ENCODE peak calls at places on chromosomes 1 and 21, in seven cellular contexts. M is GM12865; O is CD4-positive, alpha-beta T cell; H is AG09309; I is nephron progenitor cell; J is mesothelial cell of epicardium; W is ovary. B is an unnamed sample.

GRCh38 chr1:206535853-206536188 is 28.5 kb downstream of the RASSF5 start:
- DNase-seq in M (no peak), O (no peak), H (no peak), I (no peak), J (no peak), W (no peak), B (no peak)

GRCh38 chr1:210631399-210631798 is 302.7 kb downstream of the HHAT start:
- DNase-seq in M (no peak), O (no peak), H (no peak), I (no peak), J (no peak), W (no peak), B (no peak)

GRCh38 chr1:57036896-57037295 is 71.1 kb upstream of the C8B start:
- DNase-seq in M (no peak), O (no peak), H (no peak), I (no peak), J (no peak), W (no peak), B (no peak)

GRCh38 chr1:19424651-19425570 is 60.4 kb downstream of the CAPZB start:
- DNase-seq in M (no peak), O (no peak), H (no peak), I (no peak), J (no peak), W (no peak), B (no peak)

GRCh38 chr1:158248771-158249170 is 5.5 kb upstream of the CD1A start:
- DNase-seq in M (no peak), O (no peak), H (no peak), I (no peak), J (no peak), W (no peak), B (no peak)

GRCh38 chr1:211476200-211476849 is 15.6 kb downstream of the RD3 start:
- DNase-seq in M (peak), O (peak), H (peak), I (peak), J (peak), W (no peak), B (peak)

GRCh38 chr1:40742363-40743061 is 41.1 kb upstream of the KCNQ4 start:
- DNase-seq in M (no peak), O (no peak), H (no peak), I (no peak), J (no peak), W (no peak), B (no peak)

GRCh38 chr1:62967031-62967430 is 183.1 kb downstream of the ATG4C start:
- DNase-seq in M (no peak), O (no peak), H (no peak), I (no peak), J (no peak), W (no peak), B (no peak)

GRCh38 chr1:5831600-5832335 is 160.5 kb downstream of the NPHP4 start:
- DNase-seq in M (no peak), O (no peak), H (no peak), I (no peak), J (no peak), W (no peak), B (no peak)

GRCh38 chr1:5832916-5833895 is 159.0 kb downstream of the NPHP4 start:
- DNase-seq in M (no peak), O (no peak), H (no peak), I (no peak), J (no peak), W (no peak), B (no peak)

GRCh38 chr1:5829414-5829813 is 162.8 kb downstream of the NPHP4 start:
- DNase-seq in M (no peak), O (no peak), H (no peak), I (no peak), J (no peak), W (no peak), B (no peak)

GRCh38 chr1:5828322-5828935 is 163.8 kb downstream of the NPHP4 start:
- DNase-seq in M (no peak), O (no peak), H (no peak), I (no peak), J (no peak), W (no peak), B (no peak)

DNA sequence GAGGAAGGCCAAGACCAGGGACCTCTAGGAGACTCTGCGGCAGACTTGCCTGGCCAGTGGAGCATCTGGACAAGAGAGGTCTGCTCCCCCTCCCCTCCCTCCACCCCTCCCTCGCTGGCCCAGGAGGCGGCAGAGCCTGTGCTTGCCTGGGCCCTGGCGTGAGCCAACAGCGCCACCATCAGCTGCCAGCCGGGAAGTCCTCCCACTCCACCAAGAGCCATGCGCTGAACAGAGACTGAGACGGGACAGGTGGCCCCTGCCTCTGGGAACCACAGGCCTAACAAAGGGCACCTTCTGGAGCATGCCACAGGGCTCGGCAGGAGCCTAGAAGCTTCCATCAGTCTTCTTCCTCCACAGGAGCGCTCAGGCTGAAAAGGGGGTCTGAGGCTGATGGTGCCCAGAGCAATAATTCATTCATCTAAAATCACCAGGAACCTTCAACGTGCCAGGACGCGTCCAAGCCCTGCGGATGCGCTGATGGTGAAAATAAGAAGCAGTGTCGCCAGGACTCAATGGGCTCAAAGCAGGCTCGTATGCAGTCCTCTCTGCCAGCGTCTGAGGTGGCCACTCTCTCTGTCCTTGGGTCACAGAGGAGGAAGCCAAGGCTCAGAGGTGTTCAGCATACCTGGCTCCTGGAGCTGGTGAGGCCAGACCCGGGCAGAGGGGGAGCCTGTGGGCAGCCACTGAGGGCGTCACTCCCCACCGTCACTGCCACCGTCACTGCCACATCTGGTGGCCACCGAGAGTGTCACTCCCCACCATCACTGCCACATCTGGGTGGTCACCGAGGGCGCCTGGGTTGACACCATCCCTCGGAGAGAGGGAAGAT is 161.2 kb downstream of the NPHP4 start:
- DNase-seq in M (no peak), O (no peak), H (no peak), I (peak), J (no peak), W (no peak), B (peak)
- TF ChIP-seq CTCF in M (no peak), O (no peak), H (no peak), I (peak), J (no peak), W (no peak), B (peak)

GRCh38 chr1:119115301-119115700 is 25.2 kb downstream of the WARS2 start:
- DNase-seq in M (no peak), O (no peak), H (no peak), I (no peak), J (no peak), W (no peak), B (no peak)
- TF ChIP-seq CTCF in M (no peak), O (no peak), H (no peak), I (no peak), J (no peak), W (no peak), B (no peak)

GRCh38 chr21:37447288-37447936 is 80.8 kb downstream of the DYRK1A start:
- DNase-seq in M (no peak), O (no peak), H (no peak), I (no peak), J (no peak), W (no peak), B (no peak)

GRCh38 chr21:37449302-37449937 is 82.8 kb downstream of the DYRK1A start:
- DNase-seq in M (no peak), O (no peak), H (no peak), I (no peak), J (no peak), W (no peak), B (no peak)

GRCh38 chr21:37445228-37445627 is 78.7 kb downstream of the DYRK1A start:
- DNase-seq in M (no peak), O (no peak), H (peak), I (no peak), J (no peak), W (no peak), B (no peak)

GRCh38 chr21:37443683-37444082 is 77.1 kb downstream of the DYRK1A start:
- DNase-seq in M (no peak), O (no peak), H (no peak), I (no peak), J (no peak), W (no peak), B (no peak)

DNA sequence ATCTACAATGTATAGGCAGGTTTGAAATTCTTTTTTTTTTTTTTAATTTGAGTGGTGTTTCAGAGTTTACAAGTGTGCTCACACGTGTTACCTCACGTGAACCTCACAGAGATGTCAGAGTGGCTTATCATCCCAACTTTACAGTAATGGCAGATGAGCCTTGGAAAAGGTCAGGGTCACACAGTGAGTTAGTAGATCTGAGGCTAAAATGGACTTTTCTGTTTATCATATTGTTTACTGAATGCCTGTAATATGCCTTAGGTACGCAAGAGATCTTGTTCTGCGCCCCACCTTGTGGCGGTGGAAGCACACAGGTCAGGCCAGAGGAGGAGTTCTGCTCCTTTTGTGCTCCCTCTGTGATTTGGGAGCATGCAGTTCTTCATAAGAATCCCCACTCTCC is 80.0 kb downstream of the DYRK1A start:
- DNase-seq in M (no peak), O (no peak), H (no peak), I (no peak), J (no peak), W (no peak), B (no peak)
- TF ChIP-seq CTCF in M (no peak), O (no peak), H (no peak), I (no peak), J (no peak), W (no peak), B (no peak)

DNA sequence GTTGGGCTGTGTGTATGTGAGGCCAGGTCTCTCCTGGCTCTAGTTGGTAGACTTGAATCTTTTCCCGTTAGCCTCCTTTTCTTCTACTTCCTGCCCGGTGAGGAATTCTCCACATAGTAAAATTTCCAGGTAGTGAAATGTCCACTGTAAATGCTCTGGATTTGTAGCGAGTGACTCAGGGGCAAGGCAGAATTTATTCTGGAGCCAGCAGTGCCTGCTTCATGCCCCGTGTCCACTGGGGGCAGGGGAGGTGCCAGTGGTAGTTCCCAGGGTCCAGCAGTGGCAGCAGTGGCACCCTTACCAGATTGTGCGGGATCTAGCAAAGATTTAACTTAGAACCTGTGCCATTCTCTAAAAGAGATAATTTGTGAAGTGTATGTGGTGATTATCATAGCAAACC is 74.5 kb upstream of the USP24 start:
- DNase-seq in M (no peak), O (no peak), H (no peak), I (no peak), J (no peak), W (no peak), B (no peak)
- TF ChIP-seq CTCF in M (no peak), O (no peak), H (no peak), I (no peak), J (no peak), W (no peak), B (no peak)

DNA sequence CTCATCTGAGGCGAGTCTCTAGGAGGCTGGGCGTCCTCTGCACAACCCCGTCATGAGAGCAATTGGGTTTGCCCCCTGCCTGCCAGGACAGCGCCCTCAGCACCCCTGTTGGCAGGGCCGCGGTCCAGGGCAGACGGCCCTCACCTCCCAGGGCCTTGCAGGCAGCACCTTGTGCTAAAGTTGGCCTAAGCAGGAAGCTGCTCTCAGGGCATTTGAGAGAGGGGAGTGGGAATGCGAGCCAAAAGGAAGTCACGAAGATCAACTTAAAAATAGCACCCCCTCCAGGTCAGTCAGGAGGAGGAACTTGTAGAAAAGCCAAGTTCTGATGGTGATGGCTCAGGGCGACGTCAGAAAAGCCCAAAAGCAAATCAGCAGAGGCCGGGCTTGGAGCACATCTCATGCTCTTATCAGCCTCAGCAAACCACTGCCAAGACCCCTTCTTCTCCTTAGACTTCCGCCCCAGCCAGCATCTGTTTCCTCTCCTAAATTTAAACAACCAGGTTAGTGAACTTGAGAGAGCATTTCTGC is 12.6 kb upstream of the ADORA3 start:
- DNase-seq in M (peak), O (no peak), H (no peak), I (no peak), J (no peak), W (peak), B (no peak)
- TF ChIP-seq CTCF in M (peak), O (peak), H (peak), I (no peak), J (no peak), W (no peak), B (peak)

GRCh38 chr1:175750366-175751111 is 7.1 kb upstream of the TNR start:
- DNase-seq in M (no peak), O (no peak), H (no peak), I (no peak), J (no peak), W (no peak), B (no peak)

GRCh38 chr1:175742790-175743459 is 470 bp downstream of the TNR start:
- DNase-seq in M (peak), O (no peak), H (no peak), I (peak), J (peak), W (no peak), B (peak)

GRCh38 chr1:175749075-175749474 is 5.7 kb upstream of the TNR start:
- DNase-seq in M (no peak), O (no peak), H (no peak), I (no peak), J (no peak), W (no peak), B (no peak)

GRCh38 chr1:175744833-175745232 is 1.4 kb upstream of the TNR start:
- DNase-seq in M (no peak), O (no peak), H (no peak), I (no peak), J (no peak), W (no peak), B (no peak)
- TF ChIP-seq CTCF in M (no peak), O (no peak), H (no peak), I (peak), J (peak), W (no peak), B (peak)

DNA sequence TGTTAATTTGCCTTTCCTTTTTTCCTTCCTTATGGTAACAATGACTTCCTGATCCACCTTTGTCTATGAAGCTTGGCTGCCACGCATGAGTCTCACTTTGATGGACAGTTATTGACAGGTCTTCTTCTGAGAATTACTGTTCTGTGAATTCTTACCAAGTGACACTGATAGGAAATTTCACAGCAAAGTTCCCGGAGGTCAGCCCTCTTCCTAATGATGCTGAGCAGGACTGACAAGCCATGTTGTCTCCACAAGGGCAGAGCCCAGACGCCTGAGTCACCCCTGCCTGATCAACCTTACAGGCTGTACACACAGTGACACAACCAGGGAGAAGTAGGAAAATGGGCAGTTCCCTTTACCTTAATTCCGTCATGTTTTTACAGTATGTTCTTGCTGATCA is 44.2 kb downstream of the ZC3H11B start:
- DNase-seq in M (no peak), O (no peak), H (no peak), I (no peak), J (no peak), W (no peak), B (no peak)
- TF ChIP-seq CTCF in M (no peak), O (no peak), H (no peak), I (no peak), J (no peak), W (no peak), B (no peak)

GRCh38 chr21:41071410-41071809 is 96.5 kb upstream of the BACE2 start:
- DNase-seq in M (no peak), O (no peak), H (no peak), I (peak), J (no peak), W (no peak), B (peak)
- TF ChIP-seq CTCF in M (peak), O (no peak), H (no peak), I (no peak), J (no peak), W (no peak), B (peak)

GRCh38 chr21:39348355-39349210 is at the start of gene HMGN1:
- DNase-seq in M (peak), O (peak), H (no peak), I (peak), J (peak), W (peak), B (peak)
- TF ChIP-seq CTCF in M (no peak), O (no peak), H (no peak), I (no peak), J (no peak), W (no peak), B (no peak)

DNA sequence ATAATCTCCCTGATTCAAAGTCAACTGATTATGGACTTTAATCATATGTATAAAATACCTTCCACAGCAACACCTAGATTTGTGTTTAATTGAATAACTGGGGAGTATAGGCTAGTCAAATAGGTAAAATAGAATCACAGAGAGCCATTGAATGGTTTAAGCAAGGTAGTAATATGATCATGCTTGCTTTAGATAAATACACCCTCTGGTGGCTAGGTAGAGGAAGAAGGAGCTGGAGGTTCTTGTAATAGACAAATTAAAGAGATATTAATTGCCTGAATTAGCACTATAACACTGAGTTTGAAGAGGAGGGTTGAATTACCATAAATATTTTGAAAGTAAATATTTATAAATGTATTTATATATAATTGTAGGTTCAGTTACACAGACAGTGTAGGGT is 40.3 kb downstream of the DIRAS3 start:
- DNase-seq in M (no peak), O (no peak), H (no peak), I (no peak), J (no peak), W (no peak), B (no peak)
- TF ChIP-seq CTCF in M (no peak), O (no peak), H (peak), I (peak), J (no peak), W (no peak), B (peak)

B was measured in neural crest cell.